ENCODE peak calls at places on chromosome 19, in ten cellular contexts. J is occipital lobe; G is nucleus accumbens; T is epithelial cell of esophagus; L is AG04450; Z is RPMI7951; Q is A549; Y is CD8-positive, alpha-beta memory T cell; B is stomach; N is T-helper 2 cell. O is an unnamed sample.

GRCh38 chr19:3682741-3683404 is 17.4 kb downstream of the PIP5K1C start:
- DNase-seq in Q (no peak), L (no peak), Y (no peak), T (no peak), B (no peak), N (no peak), Z (no peak), J (no peak), G (no peak), O (no peak)

GRCh38 chr19:39144487-39145071 is 19.0 kb downstream of the PAK4 start:
- DNase-seq in J (no peak), G (no peak), Y (no peak), Z (no peak), N (no peak), Q (no peak), T (no peak), B (no peak), L (no peak), O (no peak)

GRCh38 chr19:34375598-34375997 is 10.6 kb downstream of the GPI start:
- DNase-seq in Z (no peak), G (no peak), Q (no peak), N (no peak), Y (no peak), B (no peak), T (no peak), J (no peak), L (no peak), O (no peak)

GRCh38 chr19:13068064-13068807 is 34.4 kb downstream of the LYL1 start:
- DNase-seq in N (no peak), Y (no peak), B (no peak), L (no peak), T (no peak), J (no peak), Z (no peak), G (peak), Q (no peak), O (no peak)

GRCh38 chr19:45879055-45879454 is 6.9 kb downstream of the IRF2BP1 start:
- DNase-seq in B (peak), Y (no peak), G (no peak), Z (no peak), N (no peak), J (no peak), T (no peak), Q (no peak), L (no peak), O (no peak)

GRCh38 chr19:52286256-52286655 is 10.7 kb upstream of the ZNF480 start:
- DNase-seq in G (no peak), T (no peak), L (no peak), J (no peak), Z (no peak), N (no peak), B (no peak), Q (no peak), Y (no peak), O (no peak)

GRCh38 chr19:57410748-57411671 is at the start of gene ZNF17:
- DNase-seq in T (peak), L (peak), Z (peak), J (peak), G (peak), Q (peak), Y (peak), N (peak), B (peak), O (peak)

GRCh38 chr19:18239303-18239702 is 13.1 kb upstream of the PDE4C start:
- DNase-seq in L (no peak), Y (no peak), Z (no peak), N (no peak), T (no peak), G (no peak), Q (no peak), J (no peak), B (no peak), O (no peak)

GRCh38 chr19:3383121-3383722 is 16.8 kb downstream of the NFIC start:
- DNase-seq in J (no peak), Y (no peak), L (no peak), T (no peak), Q (no peak), Z (no peak), B (no peak), G (no peak), N (no peak), O (no peak)

GRCh38 chr19:10517760-10518443 is 655 bp upstream of the S1PR5 start:
- DNase-seq in T (peak), Q (peak), Z (peak), Y (no peak), N (no peak), G (peak), L (no peak), J (no peak), B (no peak), O (peak)

GRCh38 chr19:5078179-5078578 is 109.3 kb downstream of the KDM4B start:
- DNase-seq in Q (no peak), G (peak), N (no peak), B (no peak), Y (peak), L (no peak), J (no peak), T (no peak), Z (no peak), O (no peak)

GRCh38 chr19:30783936-30784335 is 411.8 kb downstream of the ZNF536 start:
- DNase-seq in T (no peak), Z (no peak), L (no peak), Y (no peak), G (no peak), B (no peak), Q (no peak), N (no peak), J (no peak), O (no peak)